ENCODE peak calls at places on chromosomes 12 and 14, in six cellular contexts. B is IMR-90, S is SK-N-SH, A is A549, T is HepG2, W is K562. Y is an unnamed sample.

GRCh38 chr14:69208665-69209064 is 17.4 kb downstream of the EXD2 start:
- DNase-seq in W (no peak), A (no peak), B (no peak), T (no peak), S (no peak), Y (no peak)

GRCh38 chr14:53741379-53742225 is 215.0 kb downstream of the BMP4 start:
- DNase-seq in T (no peak), S (no peak), W (no peak), B (peak), A (no peak), Y (no peak)

GRCh38 chr12:104080764-104081163 is 16.4 kb downstream of the HCFC2 start:
- DNase-seq in W (no peak), A (no peak), S (no peak), B (no peak), T (no peak), Y (no peak)

GRCh38 chr14:99334277-99334676 is 62.3 kb upstream of the BCL11B start:
- DNase-seq in B (no peak), W (no peak), A (no peak), S (no peak), T (no peak), Y (no peak)

GRCh38 chr14:89378119-89378518 is 38.9 kb downstream of the FOXN3 start:
- DNase-seq in T (no peak), B (peak), S (no peak), W (no peak), A (peak), Y (no peak)

GRCh38 chr12:46205293-46205692 is 63.5 kb downstream of the SLC38A1 start:
- DNase-seq in B (no peak), A (no peak), W (no peak), T (no peak), S (no peak), Y (no peak)

GRCh38 chr12:32947203-32947795 is 50.7 kb upstream of the PKP2 start:
- DNase-seq in B (no peak), A (peak), W (no peak), S (peak), T (peak), Y (no peak)

GRCh38 chr14:100989924-100990323 is 86.4 kb upstream of the RTL1 start:
- DNase-seq in S (no peak), B (peak), T (no peak), A (no peak), W (no peak), Y (no peak)

GRCh38 chr12:57096099-57096572 is 7.2 kb downstream of the NAB2 start:
- DNase-seq in B (no peak), W (peak), S (peak), A (no peak), T (no peak), Y (no peak)

GRCh38 chr12:105523164-105524057 is 192.9 kb downstream of the C12orf75 start:
- DNase-seq in A (no peak), B (peak), W (no peak), S (peak), T (no peak), Y (no peak)

GRCh38 chr12:74846116-74846515 is 308.5 kb downstream of the ATXN7L3B start:
- DNase-seq in B (no peak), T (no peak), A (no peak), S (no peak), W (no peak), Y (no peak)

GRCh38 chr14:44154889-44155288 is 352.2 kb downstream of the FSCB start:
- DNase-seq in A (no peak), W (no peak), T (no peak), B (no peak), S (no peak), Y (no peak)

GRCh38 chr12:26971963-26972362 is 33.7 kb downstream of the FGFR1OP2 start:
- DNase-seq in S (no peak), T (no peak), A (no peak), B (no peak), W (no peak), Y (peak)

GRCh38 chr14:104085032-104085888 is at the start of gene ASPG:
- DNase-seq in B (no peak), S (peak), W (peak), T (no peak), A (peak), Y (no peak)
- TF ChIP-seq SMC3 in B (no peak), S (no peak), W (no peak), T (no peak), A (no peak), Y (no peak)

GRCh38 chr12:31122481-31122880 is 48.8 kb downstream of the DDX11 start:
- DNase-seq in B (no peak), S (no peak), W (no peak), T (no peak), A (no peak), Y (no peak)

GRCh38 chr12:31118831-31119530 is 45.3 kb downstream of the DDX11 start:
- DNase-seq in W (peak), T (no peak), S (peak), A (peak), B (no peak), Y (no peak)

GRCh38 chr12:31119531-31120211 is 46.0 kb downstream of the DDX11 start:
- DNase-seq in S (peak), B (no peak), T (no peak), W (no peak), A (no peak), Y (no peak)

GRCh38 chr12:31118347-31118830 is 44.7 kb downstream of the DDX11 start:
- DNase-seq in S (peak), B (no peak), A (peak), T (no peak), W (peak), Y (no peak)

GRCh38 chr12:31120392-31121008 is 46.8 kb downstream of the DDX11 start:
- DNase-seq in T (no peak), B (no peak), A (no peak), W (no peak), S (no peak), Y (no peak)
- TF ChIP-seq SMC3 in T (no peak), B (no peak), A (no peak), W (no peak), S (no peak), Y (no peak)

GRCh38 chr12:113242018-113242418 is 20.8 kb downstream of the TPCN1 start:
- DNase-seq in S (no peak), T (no peak), W (no peak), B (no peak), A (no peak), Y (no peak)

GRCh38 chr12:113242560-113242959 is 21.3 kb downstream of the TPCN1 start:
- DNase-seq in A (no peak), S (no peak), B (no peak), W (no peak), T (no peak), Y (no peak)

GRCh38 chr12:113239811-113240331 is 18.6 kb downstream of the TPCN1 start:
- DNase-seq in B (no peak), W (no peak), T (no peak), A (no peak), S (no peak), Y (no peak)

GRCh38 chr12:113240395-113240794 is 19.1 kb downstream of the TPCN1 start:
- DNase-seq in W (no peak), A (no peak), B (no peak), T (no peak), S (no peak), Y (no peak)

DNA sequence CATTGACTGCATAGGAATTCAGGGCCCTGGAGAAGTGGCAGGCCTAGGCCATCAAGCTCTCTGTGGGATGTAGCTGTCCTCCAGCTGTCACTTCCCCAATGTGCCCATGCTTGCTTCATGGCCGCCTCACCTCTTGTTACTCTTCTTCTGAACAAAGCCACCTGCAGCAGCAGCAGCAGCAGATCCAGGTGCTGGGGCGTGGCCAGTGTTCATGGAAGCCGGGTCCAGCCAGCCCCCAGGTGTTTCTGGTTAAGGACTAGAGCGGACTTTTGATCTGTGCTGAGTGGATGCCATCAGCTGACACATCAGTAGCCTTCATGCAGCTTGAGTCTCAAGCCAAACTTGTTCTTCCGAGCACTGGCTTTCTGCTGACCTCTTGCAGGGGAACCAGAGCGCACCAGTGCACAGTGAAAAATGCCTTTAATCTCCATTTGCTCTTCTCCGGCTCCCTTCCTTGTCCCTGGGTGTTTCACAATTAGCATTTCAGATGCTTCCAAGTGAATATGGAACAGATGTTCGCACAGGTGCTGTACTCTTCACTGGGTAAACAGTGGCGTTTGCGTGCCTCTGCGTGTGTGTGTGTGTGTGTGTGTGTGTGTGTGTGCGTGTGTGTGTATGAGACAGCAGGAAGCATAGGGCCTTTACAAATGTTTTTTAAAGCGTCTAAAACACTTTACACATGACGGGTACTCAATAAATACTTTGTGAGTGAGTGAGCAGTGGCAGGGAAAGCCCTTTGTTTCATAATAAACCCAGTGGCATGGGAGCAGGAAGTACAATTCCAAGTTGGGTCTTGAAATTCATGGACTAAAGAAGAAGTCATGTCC is 20.1 kb downstream of the TPCN1 start:
- DNase-seq in W (no peak), A (no peak), B (peak), T (peak), S (no peak), Y (no peak)
- TF ChIP-seq SMC3 in W (no peak), A (no peak), B (no peak), T (no peak), S (no peak), Y (no peak)

GRCh38 chr12:54082402-54082892 is 28.8 kb downstream of the HOXC4 start:
- DNase-seq in W (peak), T (no peak), B (no peak), S (peak), A (no peak), Y (no peak)
- TF ChIP-seq SMC3 in W (no peak), T (no peak), B (no peak), S (no peak), A (no peak), Y (no peak)

DNA sequence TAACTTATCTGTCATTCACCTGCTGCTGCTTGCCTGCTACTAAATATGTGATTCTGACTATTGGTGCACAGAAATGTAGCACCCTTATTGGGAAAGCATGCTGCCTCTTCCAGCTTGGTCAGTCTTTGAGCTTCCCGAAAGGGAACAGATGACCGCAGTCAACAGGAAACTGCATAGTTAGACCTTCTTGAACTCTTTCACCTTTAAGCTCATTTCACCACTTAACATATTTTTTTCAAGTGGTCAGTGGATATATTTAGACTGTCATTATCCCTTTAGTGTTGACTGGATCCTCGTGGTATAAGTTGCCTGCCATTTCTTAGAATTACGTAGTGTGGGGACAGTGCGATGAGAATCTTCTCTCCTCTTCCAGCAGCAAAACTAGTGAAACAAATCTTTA is 224.9 kb downstream of the FBXL14 start:
- DNase-seq in S (no peak), A (no peak), T (no peak), B (no peak), W (no peak), Y (no peak)
- TF ChIP-seq SMC3 in S (no peak), A (no peak), T (no peak), B (no peak), W (no peak), Y (no peak)

GRCh38 chr12:49533331-49533730 is 5.5 kb upstream of the KCNH3 start:
- DNase-seq in A (no peak), W (no peak), B (no peak), S (no peak), T (no peak), Y (no peak)
- TF ChIP-seq SMC3 in A (no peak), W (no peak), B (no peak), S (no peak), T (no peak), Y (no peak)

GRCh38 chr12:6962285-6963015 is 8.0 kb downstream of the PHB2 start:
- DNase-seq in T (no peak), W (peak), S (peak), A (no peak), B (no peak), Y (no peak)

GRCh38 chr12:6959376-6960290 is 8.5 kb downstream of the PTPN6 start:
- DNase-seq in T (no peak), A (no peak), B (no peak), W (no peak), S (no peak), Y (no peak)

GRCh38 chr12:6961695-6962284 is 8.7 kb downstream of the PHB2 start:
- DNase-seq in S (peak), W (peak), T (peak), A (peak), B (peak), Y (no peak)

GRCh38 chr12:6960291-6961277 is 9.4 kb downstream of the PTPN6 start:
- DNase-seq in T (no peak), S (peak), W (no peak), B (peak), A (no peak), Y (no peak)

GRCh38 chr12:6961278-6961694 is 9.2 kb downstream of the PHB2 start:
- DNase-seq in B (no peak), T (no peak), S (peak), A (no peak), W (peak), Y (no peak)
- TF ChIP-seq SMC3 in B (no peak), T (no peak), S (no peak), A (no peak), W (no peak), Y (no peak)

GRCh38 chr14:50084666-50085065 is 31.7 kb downstream of the VCPKMT start:
- DNase-seq in W (no peak), A (no peak), T (no peak), B (no peak), S (no peak), Y (no peak)

GRCh38 chr14:50087350-50088116 is 28.8 kb downstream of the VCPKMT start:
- DNase-seq in T (no peak), B (no peak), W (no peak), A (no peak), S (no peak), Y (no peak)

GRCh38 chr14:50083467-50084337 is 32.7 kb downstream of the VCPKMT start:
- DNase-seq in A (no peak), B (peak), S (no peak), T (no peak), W (no peak), Y (no peak)

GRCh38 chr14:50086316-50086700 is 30.1 kb downstream of the VCPKMT start:
- DNase-seq in S (no peak), W (no peak), A (no peak), B (no peak), T (no peak), Y (no peak)

GRCh38 chr14:50085570-50086315 is 30.6 kb downstream of the VCPKMT start:
- DNase-seq in T (no peak), W (no peak), S (no peak), B (peak), A (no peak), Y (peak)
- TF ChIP-seq SMC3 in T (no peak), W (no peak), S (no peak), B (no peak), A (no peak), Y (no peak)

Y was measured in GM12878.